ENCODE peak calls at places on chromosomes 12 and 14, in four cellular contexts. One of them, this sample, is unnamed.

GRCh38 chr12:44668443-44668842 is 207.7 kb downstream of the NELL2 start:
- DNase-seq in colonic mucosa: no peak
- DNase-seq in PC-9: no peak
- DNase-seq in Peyer's patch: peak; percentile 31
- DNase-seq in this sample: no peak

GRCh38 chr14:103185051-103186027 is 62.1 kb downstream of the TNFAIP2 start:
- DNase-seq in colonic mucosa: no peak
- DNase-seq in Peyer's patch: no peak
- DNase-seq in PC-9: peak; percentile 96
- DNase-seq in this sample: peak; percentile 40

GRCh38 chr14:65210118-65210826 is 108.0 kb upstream of the MAX start:
- DNase-seq in Peyer's patch: no peak
- DNase-seq in colonic mucosa: no peak
- DNase-seq in PC-9: peak; percentile 31
- DNase-seq in this sample: no peak

GRCh38 chr12:95805864-95806669 is 15.5 kb upstream of the NTN4 start:
- DNase-seq in colonic mucosa: no peak
- DNase-seq in PC-9: peak; percentile 100
- DNase-seq in Peyer's patch: no peak
- DNase-seq in this sample: peak; percentile 76

GRCh38 chr14:61875483-61875882 is 113.3 kb downstream of the SNAPC1 start:
- DNase-seq in Peyer's patch: no peak
- DNase-seq in colonic mucosa: no peak
- DNase-seq in PC-9: no peak
- DNase-seq in this sample: no peak

GRCh38 chr12:74537126-74537706 is 419 bp upstream of the ATXN7L3B start:
- DNase-seq in Peyer's patch: no peak
- DNase-seq in PC-9: peak; percentile 55
- DNase-seq in colonic mucosa: no peak
- DNase-seq in this sample: no peak

GRCh38 chr12:49684310-49684854 is 22.8 kb downstream of the FMNL3 start:
- DNase-seq in Peyer's patch: no peak
- DNase-seq in colonic mucosa: no peak
- DNase-seq in PC-9: no peak
- DNase-seq in this sample: no peak

GRCh38 chr12:130792926-130793849 is 45.9 kb downstream of the STX2 start:
- DNase-seq in colonic mucosa: no peak
- DNase-seq in Peyer's patch: no peak
- DNase-seq in PC-9: no peak
- DNase-seq in this sample: no peak

GRCh38 chr12:100668939-100669536 is 95.6 kb downstream of the GAS2L3 start:
- DNase-seq in Peyer's patch: peak; percentile 83
- DNase-seq in colonic mucosa: peak; percentile 82
- DNase-seq in PC-9: peak; percentile 43
- DNase-seq in this sample: peak; percentile 17

GRCh38 chr14:94602722-94603121 is 9.5 kb upstream of the SERPINA3 start:
- DNase-seq in Peyer's patch: no peak
- DNase-seq in PC-9: no peak
- DNase-seq in colonic mucosa: no peak
- DNase-seq in this sample: no peak
- H3K27ac ChIP-seq in Peyer's patch: peak overlapping the region; percentile 25
- H3K27ac ChIP-seq in PC-9: no peak overlapping the region
- H3K27ac ChIP-seq in colonic mucosa: no peak overlapping the region
- H3K27ac ChIP-seq in this sample: no peak overlapping the region

GRCh38 chr14:52835122-52835903 is 43.9 kb upstream of the GNPNAT1 start:
- DNase-seq in PC-9: no peak
- DNase-seq in colonic mucosa: no peak
- DNase-seq in Peyer's patch: no peak
- DNase-seq in this sample: peak; percentile 44
- H3K27ac ChIP-seq in PC-9: no peak overlapping the region
- H3K27ac ChIP-seq in colonic mucosa: no peak overlapping the region
- H3K27ac ChIP-seq in Peyer's patch: no peak overlapping the region
- H3K27ac ChIP-seq in this sample: peak overlapping the region; percentile 43

GRCh38 chr12:68844318-68844745 is 36.4 kb downstream of the MDM2 start:
- DNase-seq in PC-9: no peak
- DNase-seq in Peyer's patch: no peak
- DNase-seq in colonic mucosa: no peak
- DNase-seq in this sample: no peak

GRCh38 chr12:68841717-68842116 is 33.7 kb downstream of the MDM2 start:
- DNase-seq in PC-9: no peak
- DNase-seq in Peyer's patch: no peak
- DNase-seq in colonic mucosa: no peak
- DNase-seq in this sample: no peak

GRCh38 chr12:68839183-68840147 is 31.5 kb downstream of the MDM2 start:
- DNase-seq in PC-9: no peak
- DNase-seq in Peyer's patch: no peak
- DNase-seq in colonic mucosa: no peak
- DNase-seq in this sample: no peak

GRCh38 chr12:68842784-68843567 is 35.0 kb downstream of the MDM2 start:
- DNase-seq in Peyer's patch: no peak
- DNase-seq in colonic mucosa: no peak
- DNase-seq in PC-9: no peak
- DNase-seq in this sample: no peak

GRCh38 chr12:68842123-68842522 is 34.1 kb downstream of the MDM2 start:
- DNase-seq in PC-9: no peak
- DNase-seq in Peyer's patch: no peak
- DNase-seq in colonic mucosa: no peak
- DNase-seq in this sample: no peak
- H3K27ac ChIP-seq in PC-9: no peak overlapping the region
- H3K27ac ChIP-seq in Peyer's patch: no peak overlapping the region
- H3K27ac ChIP-seq in colonic mucosa: no peak overlapping the region
- H3K27ac ChIP-seq in this sample: no peak overlapping the region

GRCh38 chr14:22414876-22415632 is 174.0 kb downstream of the DAD1 start:
- DNase-seq in Peyer's patch: no peak
- DNase-seq in PC-9: no peak
- DNase-seq in colonic mucosa: no peak
- DNase-seq in this sample: no peak
- H3K27ac ChIP-seq in Peyer's patch: no peak overlapping the region
- H3K27ac ChIP-seq in PC-9: no peak overlapping the region
- H3K27ac ChIP-seq in colonic mucosa: no peak overlapping the region
- H3K27ac ChIP-seq in this sample: no peak overlapping the region

GRCh38 chr12:123520567-123521474 is 12.7 kb downstream of the RILPL1 start:
- DNase-seq in PC-9: no peak
- DNase-seq in colonic mucosa: no peak
- DNase-seq in Peyer's patch: no peak
- DNase-seq in this sample: no peak
- H3K27ac ChIP-seq in PC-9: no peak overlapping the region
- H3K27ac ChIP-seq in colonic mucosa: no peak overlapping the region
- H3K27ac ChIP-seq in Peyer's patch: no peak overlapping the region
- H3K27ac ChIP-seq in this sample: no peak overlapping the region

GRCh38 chr12:7935773-7936581 is at the start of gene SLC2A3:
- DNase-seq in PC-9: peak; percentile 86
- DNase-seq in Peyer's patch: peak; percentile 50
- DNase-seq in colonic mucosa: peak; percentile 63
- DNase-seq in this sample: peak; percentile 25
- H3K27ac ChIP-seq in PC-9: peak within 1 kb of the TSS; percentile 48
- H3K27ac ChIP-seq in Peyer's patch: peak within 1 kb of the TSS; percentile 78
- H3K27ac ChIP-seq in colonic mucosa: peak within 1 kb of the TSS; percentile 50
- H3K27ac ChIP-seq in this sample: peak within 1 kb of the TSS; percentile 75

DNA sequence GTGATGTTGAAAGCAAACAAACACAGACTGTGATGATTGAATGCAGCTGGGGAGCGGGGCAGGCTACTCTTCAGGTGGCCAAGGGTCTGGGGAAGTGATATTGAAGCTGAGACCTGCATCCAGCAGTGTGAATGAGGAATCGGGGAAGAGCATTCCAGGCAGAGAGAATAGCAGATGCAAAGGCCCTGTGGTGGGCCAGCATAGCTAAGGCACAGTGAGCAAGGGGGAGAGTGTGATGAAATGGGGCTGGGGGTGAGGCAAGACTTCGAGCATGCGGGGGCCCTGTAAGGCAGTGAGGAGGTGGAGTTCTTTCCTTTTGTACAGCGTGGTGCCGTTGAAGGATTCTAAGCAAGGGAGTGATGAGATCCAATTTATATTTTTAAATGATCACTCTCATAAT is 77.4 kb downstream of the KCNK13 start:
- DNase-seq in PC-9: no peak
- DNase-seq in Peyer's patch: no peak
- DNase-seq in colonic mucosa: no peak
- DNase-seq in this sample: no peak
- H3K27ac ChIP-seq in PC-9: no peak overlapping the region
- H3K27ac ChIP-seq in Peyer's patch: no peak overlapping the region
- H3K27ac ChIP-seq in colonic mucosa: no peak overlapping the region
- H3K27ac ChIP-seq in this sample: no peak overlapping the region

DNA sequence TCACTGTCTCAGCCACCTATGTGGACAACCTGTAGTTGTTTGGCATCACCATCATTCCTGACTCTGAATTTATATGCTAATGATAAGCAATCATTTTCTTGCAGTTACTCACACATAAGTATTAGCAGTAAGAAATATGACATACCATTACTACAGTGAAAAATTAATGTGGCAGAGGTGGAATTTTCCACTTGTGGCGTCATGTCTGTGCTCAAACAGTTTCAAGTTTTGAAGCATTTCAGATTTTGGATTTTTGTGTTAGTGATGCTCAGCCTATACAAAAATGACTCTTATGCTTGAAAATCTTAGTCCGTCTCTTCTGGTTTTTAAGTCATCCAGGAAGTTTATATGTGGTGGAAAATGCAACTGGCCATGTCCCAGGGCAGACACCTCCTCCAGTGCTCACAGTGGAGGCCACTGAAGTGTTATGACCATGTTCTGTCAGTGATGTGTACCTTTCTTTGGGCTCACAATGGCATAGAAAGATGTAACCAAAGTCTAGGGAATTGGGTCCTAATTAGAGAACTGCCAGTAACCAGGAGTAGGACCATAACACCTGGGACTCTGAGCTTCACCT is 220.6 kb downstream of the SYT1 start:
- DNase-seq in PC-9: no peak
- DNase-seq in Peyer's patch: no peak
- DNase-seq in colonic mucosa: no peak
- DNase-seq in this sample: no peak
- H3K27ac ChIP-seq in PC-9: no peak overlapping the region
- H3K27ac ChIP-seq in Peyer's patch: no peak overlapping the region
- H3K27ac ChIP-seq in colonic mucosa: no peak overlapping the region
- H3K27ac ChIP-seq in this sample: no peak overlapping the region

GRCh38 chr12:89278862-89279261 is 73.4 kb downstream of the DUSP6 start:
- DNase-seq in colonic mucosa: no peak
- DNase-seq in Peyer's patch: no peak
- DNase-seq in PC-9: no peak
- DNase-seq in this sample: no peak

GRCh38 chr12:89278169-89278568 is 74.1 kb downstream of the DUSP6 start:
- DNase-seq in Peyer's patch: no peak
- DNase-seq in PC-9: no peak
- DNase-seq in colonic mucosa: no peak
- DNase-seq in this sample: no peak

GRCh38 chr12:89281534-89281857 is 70.8 kb downstream of the DUSP6 start:
- DNase-seq in PC-9: no peak
- DNase-seq in Peyer's patch: no peak
- DNase-seq in colonic mucosa: no peak
- DNase-seq in this sample: no peak

GRCh38 chr12:89279499-89279898 is 72.8 kb downstream of the DUSP6 start:
- DNase-seq in colonic mucosa: no peak
- DNase-seq in PC-9: no peak
- DNase-seq in Peyer's patch: no peak
- DNase-seq in this sample: no peak

DNA sequence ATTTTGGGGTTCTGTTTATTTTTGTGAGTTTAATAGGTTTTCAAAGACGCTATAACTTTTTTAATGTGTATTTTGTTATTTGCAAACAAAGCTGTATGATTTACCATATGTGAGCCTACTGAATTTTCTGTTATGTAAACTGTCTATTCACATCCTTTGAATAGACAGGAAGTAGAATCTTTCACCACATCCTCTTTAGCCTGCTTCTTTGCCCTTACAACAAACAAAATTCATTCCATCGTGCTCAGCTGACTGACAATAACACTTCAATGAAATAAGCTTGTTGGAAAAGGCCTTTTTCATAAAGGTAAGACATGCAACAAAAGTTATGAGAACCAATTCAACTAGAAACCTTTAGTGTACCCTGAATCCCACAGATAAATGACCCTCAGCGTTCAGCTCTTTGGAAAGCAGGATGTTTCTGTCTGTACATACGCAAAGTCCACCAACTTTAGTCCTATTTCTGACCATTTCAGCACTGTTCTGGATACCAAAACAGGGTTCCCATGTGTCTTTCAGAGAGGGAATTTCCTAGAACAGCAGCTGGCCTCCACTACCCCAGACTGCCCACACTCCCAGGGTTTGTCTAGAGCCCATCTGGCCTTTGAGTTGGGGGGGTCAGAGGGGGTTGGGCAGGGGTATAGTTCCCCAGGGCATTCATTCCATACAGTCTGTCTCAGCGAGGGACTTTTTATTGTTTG is 71.3 kb downstream of the DUSP6 start:
- DNase-seq in Peyer's patch: no peak
- DNase-seq in PC-9: no peak
- DNase-seq in colonic mucosa: no peak
- DNase-seq in this sample: no peak
- H3K27ac ChIP-seq in Peyer's patch: no peak overlapping the region
- H3K27ac ChIP-seq in PC-9: no peak overlapping the region
- H3K27ac ChIP-seq in colonic mucosa: peak overlapping the region; percentile 10
- H3K27ac ChIP-seq in this sample: no peak overlapping the region